ENCODE peak calls at places on chromosome 15, in nine cellular contexts. One of them, this sample, is unnamed.

GRCh38 chr15:34275154-34275553 is 50.3 kb downstream of the EMC4 start:
- DNase-seq in epithelial cell of esophagus: peak; percentile 40
- DNase-seq in tibial artery: no peak
- DNase-seq in uterus: no peak
- DNase-seq in HL-60: no peak
- DNase-seq in psoas muscle: no peak
- DNase-seq in AG10803: no peak
- DNase-seq in GM13977: no peak
- DNase-seq in bronchial epithelial cell: peak; percentile 77
- DNase-seq in this sample: no peak

GRCh38 chr15:55861115-55861514 is 118.2 kb upstream of the PRTG start:
- DNase-seq in GM13977: no peak
- DNase-seq in uterus: no peak
- DNase-seq in psoas muscle: no peak
- DNase-seq in epithelial cell of esophagus: no peak
- DNase-seq in AG10803: no peak
- DNase-seq in tibial artery: no peak
- DNase-seq in bronchial epithelial cell: no peak
- DNase-seq in HL-60: no peak
- DNase-seq in this sample: no peak

GRCh38 chr15:65060641-65061397 is 7.0 kb downstream of the RASL12 start:
- DNase-seq in AG10803: no peak
- DNase-seq in psoas muscle: no peak
- DNase-seq in HL-60: no peak
- DNase-seq in uterus: no peak
- DNase-seq in epithelial cell of esophagus: no peak
- DNase-seq in GM13977: no peak
- DNase-seq in bronchial epithelial cell: no peak
- DNase-seq in tibial artery: peak; percentile 92
- DNase-seq in this sample: no peak

GRCh38 chr15:75229191-75230015 is 27.7 kb downstream of the C15orf39 start:
- DNase-seq in psoas muscle: peak; percentile 11
- DNase-seq in tibial artery: peak; percentile 48
- DNase-seq in GM13977: peak; percentile 18
- DNase-seq in bronchial epithelial cell: no peak
- DNase-seq in epithelial cell of esophagus: no peak
- DNase-seq in uterus: no peak
- DNase-seq in HL-60: no peak
- DNase-seq in AG10803: peak; percentile 8
- DNase-seq in this sample: no peak

GRCh38 chr15:89400121-89400996 is 65.7 kb upstream of the POLG start:
- DNase-seq in psoas muscle: no peak
- DNase-seq in tibial artery: no peak
- DNase-seq in AG10803: no peak
- DNase-seq in HL-60: no peak
- DNase-seq in uterus: no peak
- DNase-seq in GM13977: no peak
- DNase-seq in epithelial cell of esophagus: no peak
- DNase-seq in bronchial epithelial cell: no peak
- DNase-seq in this sample: peak; percentile 57

GRCh38 chr15:69292826-69293420 is 5.8 kb upstream of the PAQR5 start:
- DNase-seq in epithelial cell of esophagus: no peak
- DNase-seq in uterus: no peak
- DNase-seq in GM13977: no peak
- DNase-seq in bronchial epithelial cell: no peak
- DNase-seq in AG10803: no peak
- DNase-seq in HL-60: no peak
- DNase-seq in psoas muscle: no peak
- DNase-seq in tibial artery: peak; percentile 40
- DNase-seq in this sample: no peak

GRCh38 chr15:57784081-57784488 is 77.6 kb downstream of the POLR2M start:
- DNase-seq in AG10803: peak; percentile 77
- DNase-seq in HL-60: no peak
- DNase-seq in psoas muscle: peak; percentile 21
- DNase-seq in epithelial cell of esophagus: peak; percentile 75
- DNase-seq in uterus: no peak
- DNase-seq in GM13977: no peak
- DNase-seq in bronchial epithelial cell: peak; percentile 29
- DNase-seq in tibial artery: no peak
- DNase-seq in this sample: no peak

GRCh38 chr15:62993066-62993465 is 49.5 kb upstream of the TPM1 start:
- DNase-seq in psoas muscle: no peak
- DNase-seq in uterus: no peak
- DNase-seq in HL-60: no peak
- DNase-seq in GM13977: no peak
- DNase-seq in bronchial epithelial cell: no peak
- DNase-seq in AG10803: no peak
- DNase-seq in tibial artery: no peak
- DNase-seq in epithelial cell of esophagus: no peak
- DNase-seq in this sample: no peak

GRCh38 chr15:99704444-99704838 is 28.8 kb downstream of the LYSMD4 start:
- DNase-seq in AG10803: peak; percentile 83
- DNase-seq in GM13977: peak; percentile 63
- DNase-seq in uterus: no peak
- DNase-seq in HL-60: peak; percentile 57
- DNase-seq in bronchial epithelial cell: peak; percentile 88
- DNase-seq in tibial artery: no peak
- DNase-seq in epithelial cell of esophagus: peak; percentile 89
- DNase-seq in psoas muscle: no peak
- DNase-seq in this sample: peak; percentile 28

GRCh38 chr15:100716456-100717085 is 114.2 kb downstream of the ASB7 start:
- DNase-seq in bronchial epithelial cell: no peak
- DNase-seq in epithelial cell of esophagus: no peak
- DNase-seq in HL-60: no peak
- DNase-seq in AG10803: no peak
- DNase-seq in psoas muscle: no peak
- DNase-seq in uterus: no peak
- DNase-seq in GM13977: no peak
- DNase-seq in tibial artery: no peak
- DNase-seq in this sample: no peak

GRCh38 chr15:65355173-65355982 is 22.4 kb downstream of the IGDCC3 start:
- DNase-seq in epithelial cell of esophagus: no peak
- DNase-seq in AG10803: no peak
- DNase-seq in uterus: no peak
- DNase-seq in tibial artery: no peak
- DNase-seq in GM13977: no peak
- DNase-seq in psoas muscle: no peak
- DNase-seq in bronchial epithelial cell: no peak
- DNase-seq in HL-60: no peak
- DNase-seq in this sample: peak; percentile 66

GRCh38 chr15:94297543-94297942 is 66.2 kb downstream of the MCTP2 start:
- DNase-seq in AG10803: no peak
- DNase-seq in tibial artery: no peak
- DNase-seq in HL-60: no peak
- DNase-seq in psoas muscle: no peak
- DNase-seq in uterus: no peak
- DNase-seq in GM13977: peak; percentile 20
- DNase-seq in epithelial cell of esophagus: no peak
- DNase-seq in bronchial epithelial cell: no peak
- DNase-seq in this sample: no peak

GRCh38 chr15:56927816-56928215 is 9.4 kb downstream of the TCF12 start:
- DNase-seq in uterus: no peak
- DNase-seq in HL-60: no peak
- DNase-seq in bronchial epithelial cell: no peak
- DNase-seq in psoas muscle: no peak
- DNase-seq in GM13977: no peak
- DNase-seq in AG10803: peak; percentile 61
- DNase-seq in epithelial cell of esophagus: no peak
- DNase-seq in tibial artery: no peak
- DNase-seq in this sample: no peak

GRCh38 chr15:44153352-44153751 is 41.7 kb downstream of the FRMD5 start:
- DNase-seq in bronchial epithelial cell: no peak
- DNase-seq in HL-60: no peak
- DNase-seq in uterus: no peak
- DNase-seq in AG10803: no peak
- DNase-seq in tibial artery: no peak
- DNase-seq in GM13977: no peak
- DNase-seq in psoas muscle: no peak
- DNase-seq in epithelial cell of esophagus: no peak
- DNase-seq in this sample: no peak

GRCh38 chr15:78243076-78243475 is 8.7 kb upstream of the ACSBG1 start:
- DNase-seq in tibial artery: no peak
- DNase-seq in uterus: no peak
- DNase-seq in epithelial cell of esophagus: no peak
- DNase-seq in HL-60: no peak
- DNase-seq in bronchial epithelial cell: no peak
- DNase-seq in psoas muscle: no peak
- DNase-seq in GM13977: no peak
- DNase-seq in AG10803: no peak
- DNase-seq in this sample: no peak

GRCh38 chr15:39127151-39127815 is 453.6 kb upstream of the THBS1 start:
- DNase-seq in tibial artery: no peak
- DNase-seq in AG10803: peak; percentile 88
- DNase-seq in HL-60: no peak
- DNase-seq in GM13977: no peak
- DNase-seq in epithelial cell of esophagus: no peak
- DNase-seq in uterus: no peak
- DNase-seq in psoas muscle: no peak
- DNase-seq in bronchial epithelial cell: no peak
- DNase-seq in this sample: no peak

GRCh38 chr15:68566377-68566954 is 12.3 kb upstream of the CORO2B start:
- DNase-seq in psoas muscle: no peak
- DNase-seq in AG10803: no peak
- DNase-seq in uterus: no peak
- DNase-seq in GM13977: no peak
- DNase-seq in bronchial epithelial cell: no peak
- DNase-seq in HL-60: no peak
- DNase-seq in tibial artery: peak; percentile 37
- DNase-seq in epithelial cell of esophagus: no peak
- DNase-seq in this sample: no peak

GRCh38 chr15:31474059-31474868 is 147.6 kb downstream of the KLF13 start:
- DNase-seq in epithelial cell of esophagus: no peak
- DNase-seq in HL-60: no peak
- DNase-seq in GM13977: no peak
- DNase-seq in tibial artery: peak; percentile 31
- DNase-seq in uterus: no peak
- DNase-seq in bronchial epithelial cell: no peak
- DNase-seq in AG10803: no peak
- DNase-seq in psoas muscle: no peak
- DNase-seq in this sample: no peak

DNA sequence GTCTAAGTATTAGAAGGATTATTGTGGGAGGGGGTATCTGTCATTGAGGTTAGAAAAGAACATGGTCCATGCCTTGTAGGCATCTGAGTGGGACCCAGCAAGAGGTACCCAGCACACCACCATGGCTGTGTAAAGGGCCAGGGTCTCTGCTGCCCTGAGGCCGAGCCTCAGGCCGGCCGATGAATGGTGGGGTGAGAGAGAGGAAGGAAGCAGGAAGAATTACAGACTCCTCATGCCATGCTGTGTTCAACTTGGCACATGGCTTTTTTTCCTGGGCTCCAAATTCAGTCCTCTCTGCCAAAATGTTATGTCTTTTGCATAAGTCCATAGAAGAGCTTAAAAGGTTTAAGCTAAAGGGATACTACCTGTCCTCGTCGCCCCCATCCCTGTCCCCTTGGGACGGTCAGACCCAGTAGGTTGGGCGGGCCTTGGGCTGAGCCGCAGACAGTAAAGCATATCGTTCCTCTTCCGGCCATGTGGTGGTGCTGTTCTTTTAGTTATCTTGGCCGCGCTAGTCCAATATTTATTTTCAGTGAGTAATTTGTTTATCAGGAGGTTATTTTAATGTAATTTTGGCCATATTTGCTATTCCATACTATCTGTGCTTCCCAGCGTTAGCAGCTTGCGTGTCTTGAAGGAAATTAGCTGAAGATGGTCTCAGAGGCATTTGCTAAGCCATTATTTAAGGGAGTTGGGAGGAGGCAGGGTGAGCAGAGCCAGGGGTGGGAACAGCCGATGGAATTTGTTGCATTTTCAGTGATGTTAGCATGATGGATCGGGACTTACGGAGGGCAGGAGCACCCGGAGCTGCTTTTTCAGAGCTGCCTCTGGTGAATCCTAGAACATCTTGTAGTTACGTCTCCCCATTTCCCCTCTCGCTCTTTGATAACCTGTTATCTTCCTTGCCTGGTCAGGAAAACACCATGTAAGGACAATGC is 152.5 kb downstream of the AGBL1 start:
- DNase-seq in AG10803: peak; percentile 26
- DNase-seq in uterus: peak; percentile 17
- DNase-seq in psoas muscle: peak; percentile 15
- DNase-seq in tibial artery: no peak
- DNase-seq in bronchial epithelial cell: peak; percentile 41
- DNase-seq in HL-60: no peak
- DNase-seq in GM13977: peak; percentile 38
- DNase-seq in epithelial cell of esophagus: peak; percentile 62
- DNase-seq in this sample: peak; percentile 57
- TF ChIP-seq CTCF in AG10803: peak; percentile 58
- TF ChIP-seq CTCF in uterus: peak; percentile 50
- TF ChIP-seq CTCF in psoas muscle: peak; percentile 42
- TF ChIP-seq CTCF in tibial artery: no peak
- TF ChIP-seq CTCF in bronchial epithelial cell: peak; percentile 66
- TF ChIP-seq CTCF in HL-60: peak; percentile 27
- TF ChIP-seq CTCF in GM13977: peak; percentile 66
- TF ChIP-seq CTCF in epithelial cell of esophagus: peak; percentile 72
- TF ChIP-seq CTCF in this sample: peak; percentile 71

GRCh38 chr15:23003736-23004135 is 23.6 kb upstream of the CYFIP1 start:
- DNase-seq in HL-60: no peak
- DNase-seq in psoas muscle: no peak
- DNase-seq in bronchial epithelial cell: no peak
- DNase-seq in AG10803: no peak
- DNase-seq in uterus: no peak
- DNase-seq in GM13977: no peak
- DNase-seq in tibial artery: no peak
- DNase-seq in epithelial cell of esophagus: no peak
- DNase-seq in this sample: no peak
- TF ChIP-seq CTCF in HL-60: no peak
- TF ChIP-seq CTCF in psoas muscle: no peak
- TF ChIP-seq CTCF in bronchial epithelial cell: no peak
- TF ChIP-seq CTCF in AG10803: no peak
- TF ChIP-seq CTCF in uterus: no peak
- TF ChIP-seq CTCF in GM13977: no peak
- TF ChIP-seq CTCF in tibial artery: no peak
- TF ChIP-seq CTCF in epithelial cell of esophagus: no peak
- TF ChIP-seq CTCF in this sample: no peak

DNA sequence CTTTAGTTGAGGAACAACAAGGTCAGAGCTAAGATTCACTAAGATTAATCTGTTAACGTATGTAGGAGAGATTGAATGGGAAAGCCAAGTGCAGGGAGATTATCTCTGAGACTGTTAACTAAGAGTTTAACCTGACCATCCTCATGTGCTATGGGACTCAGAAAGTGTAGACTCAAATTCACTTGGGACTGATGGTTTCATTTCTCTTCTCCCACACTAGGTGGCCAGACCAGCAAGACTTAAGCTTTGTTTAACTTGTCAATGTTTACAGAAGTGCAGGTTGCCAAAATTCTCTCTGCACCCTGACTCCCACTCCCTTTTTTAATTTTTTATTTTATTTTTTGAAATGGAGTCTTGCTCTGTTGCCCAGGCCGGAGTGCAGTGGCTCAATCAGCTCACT is 6.3 kb upstream of the HEXA start:
- DNase-seq in uterus: no peak
- DNase-seq in GM13977: no peak
- DNase-seq in AG10803: no peak
- DNase-seq in HL-60: no peak
- DNase-seq in tibial artery: no peak
- DNase-seq in bronchial epithelial cell: no peak
- DNase-seq in epithelial cell of esophagus: no peak
- DNase-seq in psoas muscle: no peak
- DNase-seq in this sample: no peak
- TF ChIP-seq CTCF in uterus: no peak
- TF ChIP-seq CTCF in GM13977: no peak
- TF ChIP-seq CTCF in AG10803: peak; percentile 34
- TF ChIP-seq CTCF in HL-60: no peak
- TF ChIP-seq CTCF in tibial artery: no peak
- TF ChIP-seq CTCF in bronchial epithelial cell: no peak
- TF ChIP-seq CTCF in epithelial cell of esophagus: no peak
- TF ChIP-seq CTCF in psoas muscle: no peak
- TF ChIP-seq CTCF in this sample: no peak

GRCh38 chr15:27017168-27017809 is 46.3 kb downstream of the GABRG3 start:
- DNase-seq in GM13977: peak; percentile 38
- DNase-seq in psoas muscle: no peak
- DNase-seq in AG10803: peak; percentile 77
- DNase-seq in epithelial cell of esophagus: peak; percentile 38
- DNase-seq in bronchial epithelial cell: peak; percentile 29
- DNase-seq in uterus: no peak
- DNase-seq in HL-60: peak; percentile 27
- DNase-seq in tibial artery: no peak
- DNase-seq in this sample: peak; percentile 85
- TF ChIP-seq CTCF in GM13977: peak; percentile 45
- TF ChIP-seq CTCF in psoas muscle: peak; percentile 34
- TF ChIP-seq CTCF in AG10803: peak; percentile 98
- TF ChIP-seq CTCF in epithelial cell of esophagus: peak; percentile 24
- TF ChIP-seq CTCF in bronchial epithelial cell: peak; percentile 45
- TF ChIP-seq CTCF in uterus: no peak
- TF ChIP-seq CTCF in HL-60: peak; percentile 94
- TF ChIP-seq CTCF in tibial artery: peak; percentile 25
- TF ChIP-seq CTCF in this sample: peak; percentile 91

This sample was measured in nephron progenitor cell.